ENCODE peak calls at places on chromosomes 7 and 10, in seven cellular contexts. G is neuronal stem cell, D is IMR-90, X is trophoblast cell, R is mesendoderm, S is H9, O is mesenchymal stem cell. U is an unnamed sample.
A peak's percentile ranks its signal among the peaks of the same experiment; 100 is the strongest.

GRCh38 chr7:92955081-92955480 is 118.7 kb upstream of the CDK6 start:
- DNase-seq in G (no peak), D (no peak), X (no peak), R (peak; percentile 44), S (no peak), O (no peak), U (no peak)

GRCh38 chr10:3484306-3485187 is 300.5 kb downstream of the KLF6 start:
- DNase-seq in G (no peak), D (peak; percentile 73), X (peak; percentile 69), R (peak; percentile 66), S (no peak), O (peak; percentile 90), U (no peak)

GRCh38 chr10:60114765-60115586 is 208.6 kb upstream of the CCDC6 start:
- DNase-seq in G (peak; percentile 31), D (peak; percentile 69), X (peak; percentile 45), R (peak; percentile 91), S (peak; percentile 33), O (peak; percentile 68), U (peak; percentile 17)

GRCh38 chr7:506391-506831 is 13.2 kb downstream of the PDGFA start:
- DNase-seq in G (no peak), D (no peak), X (no peak), R (no peak), S (no peak), O (no peak), U (no peak)

GRCh38 chr7:155261031-155261985 is 36.4 kb upstream of the INSIG1 start:
- DNase-seq in G (no peak), D (no peak), X (peak; percentile 54), R (no peak), S (no peak), O (no peak), U (no peak)

GRCh38 chr10:125159932-125160855 is at the start of gene CTBP2:
- DNase-seq in G (peak; percentile 51), D (no peak), X (no peak), R (peak; percentile 76), S (peak; percentile 64), O (peak; percentile 70), U (no peak)

GRCh38 chr7:155066417-155066950 is 3.6 kb upstream of the HTR5A start:
- DNase-seq in G (no peak), D (peak; percentile 79), X (no peak), R (peak; percentile 10), S (peak; percentile 34), O (no peak), U (no peak)

GRCh38 chr7:131188367-131189339 is 139.0 kb upstream of the MKLN1 start:
- DNase-seq in G (no peak), D (peak; percentile 98), X (peak; percentile 47), R (no peak), S (no peak), O (peak; percentile 98), U (no peak)

GRCh38 chr7:158680754-158681153 is 23.9 kb downstream of the NCAPG2 start:
- DNase-seq in G (no peak), D (no peak), X (no peak), R (no peak), S (no peak), O (no peak), U (no peak)

GRCh38 chr7:128859232-128860157 is 3.2 kb upstream of the ATP6V1F start:
- DNase-seq in G (no peak), D (no peak), X (no peak), R (no peak), S (no peak), O (no peak), U (no peak)

GRCh38 chr10:22683995-22684305 is 30.4 kb downstream of the PIP4K2A start:
- DNase-seq in G (no peak), D (no peak), X (no peak), R (no peak), S (no peak), O (no peak), U (no peak)

GRCh38 chr7:73539709-73540108 is 17.6 kb upstream of the BAZ1B start:
- DNase-seq in G (no peak), D (no peak), X (no peak), R (no peak), S (no peak), O (no peak), U (no peak)

GRCh38 chr7:143954163-143954894 is at the start of gene OR2F1:
- DNase-seq in G (no peak), D (no peak), X (no peak), R (no peak), S (no peak), O (no peak), U (no peak)

GRCh38 chr10:90968448-90969086 is 47.7 kb upstream of the ANKRD1 start:
- DNase-seq in G (no peak), D (peak; percentile 83), X (no peak), R (no peak), S (no peak), O (peak; percentile 64), U (no peak)

GRCh38 chr10:3687510-3688081 is 97.4 kb downstream of the KLF6 start:
- DNase-seq in G (no peak), D (peak; percentile 37), X (no peak), R (no peak), S (no peak), O (no peak), U (no peak)

GRCh38 chr10:76033457-76034196 is 602.2 kb downstream of the LRMDA start:
- DNase-seq in G (no peak), D (peak; percentile 5), X (no peak), R (peak; percentile 35), S (peak; percentile 51), O (no peak), U (no peak)

GRCh38 chr10:35641430-35642015 is 573 bp downstream of the FZD8 start:
- DNase-seq in G (no peak), D (peak; percentile 42), X (no peak), R (no peak), S (peak; percentile 32), O (no peak), U (no peak)

GRCh38 chr10:64505496-64505895 is 984.3 kb downstream of the REEP3 start:
- DNase-seq in G (no peak), D (no peak), X (no peak), R (peak; percentile 18), S (no peak), O (no peak), U (no peak)

GRCh38 chr10:73044378-73045285 is 52.0 kb downstream of the P4HA1 start:
- DNase-seq in G (no peak), D (peak; percentile 94), X (peak; percentile 9), R (peak; percentile 53), S (no peak), O (peak; percentile 18), U (no peak)
- H3K27ac ChIP-seq in G (no peak overlapping the region), D (peak overlapping the region; percentile 14), X (no peak overlapping the region), R (no peak overlapping the region), S (peak overlapping the region; percentile 69), O (peak overlapping the region; percentile 51), U (peak overlapping the region; percentile 32)

GRCh38 chr7:149074116-149074885 is 16.2 kb downstream of the ZNF786 start:
- DNase-seq in G (no peak), D (no peak), X (no peak), R (no peak), S (no peak), O (no peak), U (no peak)

GRCh38 chr7:149081914-149082313 is 8.6 kb downstream of the ZNF786 start:
- DNase-seq in G (no peak), D (no peak), X (no peak), R (peak; percentile 44), S (no peak), O (no peak), U (no peak)

GRCh38 chr7:149075286-149075685 is 15.2 kb downstream of the ZNF786 start:
- DNase-seq in G (no peak), D (no peak), X (no peak), R (no peak), S (no peak), O (no peak), U (no peak)

GRCh38 chr7:149072438-149072775 is 18.1 kb downstream of the ZNF786 start:
- DNase-seq in G (no peak), D (no peak), X (no peak), R (no peak), S (no peak), O (no peak), U (no peak)

GRCh38 chr7:149077594-149077993 is 12.9 kb downstream of the ZNF786 start:
- DNase-seq in G (no peak), D (no peak), X (no peak), R (no peak), S (no peak), O (no peak), U (no peak)
- H3K23ac ChIP-seq in G (no peak overlapping the region), D (no peak overlapping the region), X (no peak overlapping the region), R (no peak overlapping the region), S (no peak overlapping the region), O (no peak overlapping the region), U (no peak overlapping the region)

DNA sequence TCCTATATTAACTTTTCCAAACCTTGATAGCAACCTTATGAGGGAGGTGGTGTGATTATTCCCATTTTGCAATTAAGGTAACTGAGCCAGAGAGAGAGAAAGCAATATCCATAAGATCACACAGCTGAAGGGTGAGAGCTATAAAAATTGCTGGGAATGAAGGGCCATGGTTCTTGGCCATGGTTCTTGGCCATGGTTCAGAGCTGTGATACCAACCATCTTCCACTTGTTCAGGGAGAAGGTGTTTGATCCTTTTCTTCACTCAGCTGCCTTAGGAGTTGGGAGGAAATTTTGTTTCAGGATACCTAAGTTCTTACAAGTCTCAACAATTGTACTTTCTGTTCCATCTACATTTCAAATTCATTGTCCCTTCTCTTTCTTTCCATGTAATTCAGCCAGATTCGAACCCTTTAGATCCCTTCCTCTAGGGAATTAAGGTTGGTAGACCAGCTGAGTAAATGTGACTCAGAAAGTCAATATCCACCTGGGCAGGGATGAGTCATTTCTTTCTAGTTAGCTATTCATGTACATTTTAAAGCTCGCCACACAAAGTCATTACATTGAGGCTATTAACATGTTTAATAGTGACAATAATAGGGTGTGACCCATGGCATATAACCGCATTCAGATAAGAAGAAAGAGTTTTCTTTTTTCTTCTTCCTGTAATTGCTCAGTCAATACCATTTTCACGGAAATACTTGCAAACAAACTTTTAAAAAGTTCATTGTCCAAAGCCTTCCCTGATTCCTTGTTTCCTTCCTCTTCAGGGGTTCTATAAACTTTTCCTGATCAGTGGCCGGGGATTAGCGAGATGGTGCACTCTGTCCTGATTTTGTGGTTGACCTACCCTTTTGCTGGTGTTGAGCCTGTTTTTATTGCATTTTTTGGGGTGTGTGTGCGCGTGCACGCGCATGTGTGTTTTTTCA is 143.4 kb downstream of the TCF7L2 start:
- DNase-seq in G (no peak), D (peak; percentile 77), X (no peak), R (no peak), S (peak; percentile 15), O (peak; percentile 60), U (no peak)
- H3K27ac ChIP-seq in G (no peak overlapping the region), D (peak overlapping the region; percentile 70), X (no peak overlapping the region), R (no peak overlapping the region), S (no peak overlapping the region), O (peak overlapping the region; percentile 98), U (no peak overlapping the region)

DNA sequence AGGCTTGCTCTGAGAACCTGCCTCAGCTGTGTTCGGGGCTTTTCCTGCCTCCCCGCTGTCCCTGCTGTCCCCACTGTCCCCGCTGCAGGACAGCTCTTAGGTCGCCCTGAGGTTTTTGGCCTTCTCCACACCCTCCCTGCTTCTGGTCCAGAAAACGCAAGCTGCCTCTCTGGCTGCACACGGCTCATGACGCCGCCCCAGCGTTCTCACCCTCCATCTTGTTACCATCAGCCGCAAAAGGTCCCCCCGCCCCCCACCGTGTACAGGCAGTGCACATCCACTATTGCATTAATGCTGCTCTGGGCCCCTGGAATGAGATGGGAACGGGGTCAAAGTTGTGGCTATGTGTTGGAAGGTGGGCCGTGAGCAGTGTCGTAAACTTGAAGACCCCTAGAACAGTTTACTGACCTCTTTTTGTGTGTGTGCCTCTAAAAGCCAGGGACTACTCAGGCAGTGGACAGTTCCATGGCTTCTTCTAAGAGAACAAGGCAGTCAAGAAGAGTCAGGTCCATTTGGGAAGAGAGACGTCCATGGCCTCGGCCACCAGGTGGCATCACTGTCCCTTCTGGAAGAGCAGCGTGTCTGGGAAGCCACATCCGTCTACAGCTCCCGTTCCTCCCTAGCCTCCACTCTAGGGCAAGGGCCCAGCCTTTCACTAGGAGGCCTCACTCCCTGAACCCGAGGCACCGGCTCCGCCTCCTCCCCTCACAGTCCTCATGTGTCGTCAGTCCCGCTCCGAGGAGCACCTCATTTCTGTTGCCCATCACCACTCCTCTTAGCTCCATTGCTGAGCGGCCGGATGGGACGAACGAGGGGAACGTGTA is 38.5 kb upstream of the MKRN1 start:
- DNase-seq in G (peak; percentile 87), D (peak; percentile 89), X (peak; percentile 91), R (peak; percentile 98), S (peak; percentile 97), O (peak; percentile 89), U (peak; percentile 93)
- H3K23ac ChIP-seq in G (peak overlapping the region; percentile 75), D (no peak overlapping the region), X (no peak overlapping the region), R (no peak overlapping the region), S (no peak overlapping the region), O (no peak overlapping the region), U (no peak overlapping the region)